ENCODE peak calls at places on chromosomes 4 and X, in seven cellular contexts. One of them, this sample, is unnamed.

GRCh38 chrX:21781525-21781924 is 23.6 kb upstream of the SMPX start:
- DNase-seq in K562: no peak
- DNase-seq in brain microvascular endothelial cell: no peak
- DNase-seq in naive thymus-derived CD4-positive, alpha-beta T cell: no peak
- DNase-seq in right atrium auricular region: no peak
- DNase-seq in CD4-positive, alpha-beta T cell: no peak
- DNase-seq in mesendoderm: no peak
- DNase-seq in this sample: no peak

GRCh38 chr4:181685911-181686310 is 557.3 kb upstream of the TENM3 start:
- DNase-seq in mesendoderm: peak; percentile 21
- DNase-seq in right atrium auricular region: no peak
- DNase-seq in K562: no peak
- DNase-seq in CD4-positive, alpha-beta T cell: no peak
- DNase-seq in brain microvascular endothelial cell: peak; percentile 91
- DNase-seq in naive thymus-derived CD4-positive, alpha-beta T cell: no peak
- DNase-seq in this sample: no peak

GRCh38 chr4:85778809-85779124 is 303.8 kb downstream of the ARHGAP24 start:
- DNase-seq in naive thymus-derived CD4-positive, alpha-beta T cell: no peak
- DNase-seq in brain microvascular endothelial cell: peak; percentile 40
- DNase-seq in right atrium auricular region: no peak
- DNase-seq in mesendoderm: no peak
- DNase-seq in CD4-positive, alpha-beta T cell: no peak
- DNase-seq in K562: no peak
- DNase-seq in this sample: no peak

GRCh38 chr4:35228318-35228717 is 1016.0 kb downstream of the ARAP2 start:
- DNase-seq in naive thymus-derived CD4-positive, alpha-beta T cell: no peak
- DNase-seq in brain microvascular endothelial cell: no peak
- DNase-seq in CD4-positive, alpha-beta T cell: no peak
- DNase-seq in mesendoderm: peak; percentile 12
- DNase-seq in K562: no peak
- DNase-seq in right atrium auricular region: no peak
- DNase-seq in this sample: no peak

GRCh38 chr4:105022811-105023667 is 123.6 kb upstream of the TET2 start:
- DNase-seq in CD4-positive, alpha-beta T cell: no peak
- DNase-seq in naive thymus-derived CD4-positive, alpha-beta T cell: no peak
- DNase-seq in K562: no peak
- DNase-seq in mesendoderm: peak; percentile 4
- DNase-seq in right atrium auricular region: no peak
- DNase-seq in brain microvascular endothelial cell: no peak
- DNase-seq in this sample: no peak

GRCh38 chr4:108887034-108887433 is 124.2 kb upstream of the ETNPPL start:
- DNase-seq in CD4-positive, alpha-beta T cell: no peak
- DNase-seq in mesendoderm: no peak
- DNase-seq in brain microvascular endothelial cell: no peak
- DNase-seq in right atrium auricular region: no peak
- DNase-seq in naive thymus-derived CD4-positive, alpha-beta T cell: no peak
- DNase-seq in K562: peak; percentile 14
- DNase-seq in this sample: no peak

GRCh38 chr4:169311643-169312365 is 41.0 kb upstream of the SH3RF1 start:
- DNase-seq in brain microvascular endothelial cell: peak; percentile 73
- DNase-seq in CD4-positive, alpha-beta T cell: no peak
- DNase-seq in right atrium auricular region: no peak
- DNase-seq in naive thymus-derived CD4-positive, alpha-beta T cell: peak; percentile 2
- DNase-seq in K562: peak; percentile 57
- DNase-seq in mesendoderm: peak; percentile 90
- DNase-seq in this sample: no peak

GRCh38 chr4:73315091-73315490 is 56.5 kb upstream of the ANKRD17 start:
- DNase-seq in naive thymus-derived CD4-positive, alpha-beta T cell: no peak
- DNase-seq in CD4-positive, alpha-beta T cell: no peak
- DNase-seq in mesendoderm: no peak
- DNase-seq in right atrium auricular region: no peak
- DNase-seq in K562: no peak
- DNase-seq in brain microvascular endothelial cell: no peak
- DNase-seq in this sample: no peak

GRCh38 chr4:92184566-92184965 is 119.2 kb upstream of the GRID2 start:
- DNase-seq in mesendoderm: no peak
- DNase-seq in K562: no peak
- DNase-seq in naive thymus-derived CD4-positive, alpha-beta T cell: no peak
- DNase-seq in right atrium auricular region: no peak
- DNase-seq in CD4-positive, alpha-beta T cell: no peak
- DNase-seq in brain microvascular endothelial cell: no peak
- DNase-seq in this sample: no peak

GRCh38 chr4:107017681-107018321 is 18.3 kb downstream of the DKK2 start:
- DNase-seq in CD4-positive, alpha-beta T cell: no peak
- DNase-seq in K562: no peak
- DNase-seq in brain microvascular endothelial cell: no peak
- DNase-seq in mesendoderm: no peak
- DNase-seq in naive thymus-derived CD4-positive, alpha-beta T cell: no peak
- DNase-seq in right atrium auricular region: no peak
- DNase-seq in this sample: no peak

GRCh38 chrX:119604778-119605177 is 1.4 kb downstream of the NKRF start:
- DNase-seq in right atrium auricular region: no peak
- DNase-seq in brain microvascular endothelial cell: no peak
- DNase-seq in K562: no peak
- DNase-seq in CD4-positive, alpha-beta T cell: no peak
- DNase-seq in naive thymus-derived CD4-positive, alpha-beta T cell: no peak
- DNase-seq in mesendoderm: no peak
- DNase-seq in this sample: no peak

GRCh38 chr4:140131663-140132229 is 22.2 kb downstream of the MAML3 start:
- DNase-seq in right atrium auricular region: no peak
- DNase-seq in CD4-positive, alpha-beta T cell: no peak
- DNase-seq in mesendoderm: no peak
- DNase-seq in K562: no peak
- DNase-seq in naive thymus-derived CD4-positive, alpha-beta T cell: no peak
- DNase-seq in brain microvascular endothelial cell: no peak
- DNase-seq in this sample: no peak

GRCh38 chr4:12852338-12853307 is 631.5 kb downstream of the RAB28 start:
- DNase-seq in brain microvascular endothelial cell: peak; percentile 31
- DNase-seq in CD4-positive, alpha-beta T cell: no peak
- DNase-seq in K562: peak; percentile 18
- DNase-seq in right atrium auricular region: no peak
- DNase-seq in naive thymus-derived CD4-positive, alpha-beta T cell: no peak
- DNase-seq in mesendoderm: peak; percentile 89
- DNase-seq in this sample: no peak

GRCh38 chr4:128653514-128654420 is 155.7 kb upstream of the JADE1 start:
- DNase-seq in K562: no peak
- DNase-seq in mesendoderm: peak; percentile 38
- DNase-seq in brain microvascular endothelial cell: peak; percentile 21
- DNase-seq in CD4-positive, alpha-beta T cell: no peak
- DNase-seq in naive thymus-derived CD4-positive, alpha-beta T cell: no peak
- DNase-seq in right atrium auricular region: peak; percentile 82
- DNase-seq in this sample: peak; percentile 88

GRCh38 chr4:158657291-158657690 is 14.4 kb downstream of the C4orf46 start:
- DNase-seq in CD4-positive, alpha-beta T cell: no peak
- DNase-seq in mesendoderm: no peak
- DNase-seq in brain microvascular endothelial cell: no peak
- DNase-seq in K562: no peak
- DNase-seq in naive thymus-derived CD4-positive, alpha-beta T cell: no peak
- DNase-seq in right atrium auricular region: no peak
- DNase-seq in this sample: no peak

GRCh38 chr4:169802871-169803270 is 45.1 kb upstream of the HPF1 start:
- DNase-seq in CD4-positive, alpha-beta T cell: no peak
- DNase-seq in K562: no peak
- DNase-seq in brain microvascular endothelial cell: no peak
- DNase-seq in right atrium auricular region: no peak
- DNase-seq in mesendoderm: no peak
- DNase-seq in naive thymus-derived CD4-positive, alpha-beta T cell: no peak
- DNase-seq in this sample: no peak

GRCh38 chr4:78544681-78545080 is 6.9 kb upstream of the ANXA3 start:
- DNase-seq in brain microvascular endothelial cell: no peak
- DNase-seq in right atrium auricular region: no peak
- DNase-seq in mesendoderm: no peak
- DNase-seq in CD4-positive, alpha-beta T cell: no peak
- DNase-seq in K562: no peak
- DNase-seq in naive thymus-derived CD4-positive, alpha-beta T cell: no peak
- DNase-seq in this sample: no peak

GRCh38 chr4:15893967-15894366 is 44.6 kb downstream of the FGFBP1 start:
- DNase-seq in brain microvascular endothelial cell: peak; percentile 98
- DNase-seq in naive thymus-derived CD4-positive, alpha-beta T cell: no peak
- DNase-seq in CD4-positive, alpha-beta T cell: no peak
- DNase-seq in mesendoderm: no peak
- DNase-seq in right atrium auricular region: no peak
- DNase-seq in K562: no peak
- DNase-seq in this sample: no peak
- H3K27ac ChIP-seq in brain microvascular endothelial cell: peak overlapping the region; percentile 70
- H3K27ac ChIP-seq in naive thymus-derived CD4-positive, alpha-beta T cell: no peak overlapping the region
- H3K27ac ChIP-seq in CD4-positive, alpha-beta T cell: no peak overlapping the region
- H3K27ac ChIP-seq in mesendoderm: no peak overlapping the region
- H3K27ac ChIP-seq in right atrium auricular region: no peak overlapping the region
- H3K27ac ChIP-seq in K562: no peak overlapping the region
- H3K27ac ChIP-seq in this sample: no peak overlapping the region

DNA sequence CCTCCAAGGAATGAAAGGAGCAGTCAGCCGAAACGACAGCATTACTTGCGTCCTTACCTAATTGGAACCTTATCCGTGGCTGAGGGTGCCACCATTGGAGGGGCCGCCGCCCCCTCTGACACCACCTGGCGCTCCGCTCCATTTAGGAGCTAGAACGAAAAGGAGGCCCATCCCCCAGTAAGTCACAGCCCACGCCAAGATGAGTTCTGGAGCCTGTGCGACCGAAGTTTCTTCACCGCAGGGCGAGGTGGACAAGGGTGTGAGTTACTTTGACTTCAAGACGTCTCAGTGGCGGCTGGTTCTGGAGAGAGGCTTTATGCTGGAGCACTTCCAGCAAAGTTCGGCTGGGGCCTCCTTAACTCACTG is 729 bp upstream of the IRF2 start:
- DNase-seq in mesendoderm: peak; percentile 68
- DNase-seq in naive thymus-derived CD4-positive, alpha-beta T cell: peak; percentile 57
- DNase-seq in brain microvascular endothelial cell: peak; percentile 20
- DNase-seq in right atrium auricular region: peak; percentile 78
- DNase-seq in CD4-positive, alpha-beta T cell: peak; percentile 49
- DNase-seq in K562: peak; percentile 64
- DNase-seq in this sample: peak; percentile 84
- H3K27ac ChIP-seq in mesendoderm: peak overlapping the region; percentile 72
- H3K27ac ChIP-seq in naive thymus-derived CD4-positive, alpha-beta T cell: peak overlapping the region; percentile 96
- H3K27ac ChIP-seq in brain microvascular endothelial cell: peak overlapping the region; percentile 90
- H3K27ac ChIP-seq in right atrium auricular region: peak overlapping the region; percentile 98
- H3K27ac ChIP-seq in CD4-positive, alpha-beta T cell: peak overlapping the region; percentile 95
- H3K27ac ChIP-seq in K562: peak overlapping the region; percentile 93
- H3K27ac ChIP-seq in this sample: peak overlapping the region; percentile 93

DNA sequence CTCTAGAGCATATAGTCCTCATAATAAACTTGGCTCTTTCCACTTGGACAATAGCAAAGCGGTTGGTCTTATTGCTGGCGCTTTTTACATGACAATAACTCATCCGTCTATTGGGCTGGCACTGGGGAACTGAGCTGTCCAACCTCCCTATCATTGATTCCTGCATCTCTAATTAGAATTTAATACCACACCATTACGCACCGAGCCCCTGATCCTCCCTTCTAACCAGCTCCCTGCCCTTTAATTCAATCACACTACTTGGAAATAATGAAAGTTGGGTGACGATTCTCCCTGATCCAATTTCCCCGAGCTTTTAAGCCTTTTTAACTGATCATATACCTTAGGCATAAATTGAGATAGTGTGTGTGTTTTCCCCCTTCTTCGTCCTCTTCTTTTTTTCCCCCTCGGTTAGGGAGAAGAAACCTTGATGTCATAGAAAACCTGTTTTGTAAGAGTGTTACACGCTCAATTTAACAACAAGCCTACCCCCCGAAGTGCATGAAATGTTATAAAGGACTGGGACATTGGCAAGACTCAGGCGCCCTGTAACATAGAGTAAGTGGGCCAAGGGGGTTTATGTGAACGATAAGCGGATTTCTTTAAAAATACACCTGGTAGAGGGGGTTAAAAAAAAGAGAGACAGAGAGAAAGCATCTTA is 392 bp upstream of the PHOX2B start:
- DNase-seq in mesendoderm: no peak
- DNase-seq in brain microvascular endothelial cell: no peak
- DNase-seq in K562: no peak
- DNase-seq in naive thymus-derived CD4-positive, alpha-beta T cell: no peak
- DNase-seq in CD4-positive, alpha-beta T cell: no peak
- DNase-seq in right atrium auricular region: no peak
- DNase-seq in this sample: no peak
- H3K27ac ChIP-seq in mesendoderm: no peak overlapping the region
- H3K27ac ChIP-seq in brain microvascular endothelial cell: no peak overlapping the region
- H3K27ac ChIP-seq in K562: no peak overlapping the region
- H3K27ac ChIP-seq in naive thymus-derived CD4-positive, alpha-beta T cell: no peak overlapping the region
- H3K27ac ChIP-seq in CD4-positive, alpha-beta T cell: no peak overlapping the region
- H3K27ac ChIP-seq in right atrium auricular region: no peak overlapping the region
- H3K27ac ChIP-seq in this sample: no peak overlapping the region

GRCh38 chr4:19982556-19982955 is 269.1 kb upstream of the SLIT2 start:
- DNase-seq in mesendoderm: no peak
- DNase-seq in naive thymus-derived CD4-positive, alpha-beta T cell: no peak
- DNase-seq in K562: no peak
- DNase-seq in brain microvascular endothelial cell: peak; percentile 61
- DNase-seq in right atrium auricular region: no peak
- DNase-seq in CD4-positive, alpha-beta T cell: no peak
- DNase-seq in this sample: no peak
- H3K27ac ChIP-seq in mesendoderm: no peak overlapping the region
- H3K27ac ChIP-seq in naive thymus-derived CD4-positive, alpha-beta T cell: no peak overlapping the region
- H3K27ac ChIP-seq in K562: no peak overlapping the region
- H3K27ac ChIP-seq in brain microvascular endothelial cell: peak overlapping the region; percentile 96
- H3K27ac ChIP-seq in right atrium auricular region: no peak overlapping the region
- H3K27ac ChIP-seq in CD4-positive, alpha-beta T cell: no peak overlapping the region
- H3K27ac ChIP-seq in this sample: no peak overlapping the region

GRCh38 chr4:187608001-187608421 is 387.6 kb upstream of the ZFP42 start:
- DNase-seq in K562: no peak
- DNase-seq in mesendoderm: peak; percentile 11
- DNase-seq in right atrium auricular region: no peak
- DNase-seq in CD4-positive, alpha-beta T cell: no peak
- DNase-seq in brain microvascular endothelial cell: peak; percentile 49
- DNase-seq in naive thymus-derived CD4-positive, alpha-beta T cell: no peak
- DNase-seq in this sample: no peak
- H3K27ac ChIP-seq in K562: no peak overlapping the region
- H3K27ac ChIP-seq in mesendoderm: no peak overlapping the region
- H3K27ac ChIP-seq in right atrium auricular region: no peak overlapping the region
- H3K27ac ChIP-seq in CD4-positive, alpha-beta T cell: no peak overlapping the region
- H3K27ac ChIP-seq in brain microvascular endothelial cell: peak overlapping the region; percentile 13
- H3K27ac ChIP-seq in naive thymus-derived CD4-positive, alpha-beta T cell: no peak overlapping the region
- H3K27ac ChIP-seq in this sample: no peak overlapping the region

GRCh38 chr4:165325732-165326512 is 1.5 kb upstream of the MSMO1 start:
- DNase-seq in right atrium auricular region: no peak
- DNase-seq in naive thymus-derived CD4-positive, alpha-beta T cell: no peak
- DNase-seq in brain microvascular endothelial cell: peak; percentile 87
- DNase-seq in K562: peak; percentile 28
- DNase-seq in CD4-positive, alpha-beta T cell: no peak
- DNase-seq in mesendoderm: peak; percentile 76
- DNase-seq in this sample: no peak
- H3K27ac ChIP-seq in right atrium auricular region: no peak overlapping the region
- H3K27ac ChIP-seq in naive thymus-derived CD4-positive, alpha-beta T cell: peak overlapping the region; percentile 76
- H3K27ac ChIP-seq in brain microvascular endothelial cell: peak overlapping the region; percentile 82
- H3K27ac ChIP-seq in K562: peak overlapping the region; percentile 80
- H3K27ac ChIP-seq in CD4-positive, alpha-beta T cell: no peak overlapping the region
- H3K27ac ChIP-seq in mesendoderm: peak overlapping the region; percentile 22
- H3K27ac ChIP-seq in this sample: peak overlapping the region; percentile 83

DNA sequence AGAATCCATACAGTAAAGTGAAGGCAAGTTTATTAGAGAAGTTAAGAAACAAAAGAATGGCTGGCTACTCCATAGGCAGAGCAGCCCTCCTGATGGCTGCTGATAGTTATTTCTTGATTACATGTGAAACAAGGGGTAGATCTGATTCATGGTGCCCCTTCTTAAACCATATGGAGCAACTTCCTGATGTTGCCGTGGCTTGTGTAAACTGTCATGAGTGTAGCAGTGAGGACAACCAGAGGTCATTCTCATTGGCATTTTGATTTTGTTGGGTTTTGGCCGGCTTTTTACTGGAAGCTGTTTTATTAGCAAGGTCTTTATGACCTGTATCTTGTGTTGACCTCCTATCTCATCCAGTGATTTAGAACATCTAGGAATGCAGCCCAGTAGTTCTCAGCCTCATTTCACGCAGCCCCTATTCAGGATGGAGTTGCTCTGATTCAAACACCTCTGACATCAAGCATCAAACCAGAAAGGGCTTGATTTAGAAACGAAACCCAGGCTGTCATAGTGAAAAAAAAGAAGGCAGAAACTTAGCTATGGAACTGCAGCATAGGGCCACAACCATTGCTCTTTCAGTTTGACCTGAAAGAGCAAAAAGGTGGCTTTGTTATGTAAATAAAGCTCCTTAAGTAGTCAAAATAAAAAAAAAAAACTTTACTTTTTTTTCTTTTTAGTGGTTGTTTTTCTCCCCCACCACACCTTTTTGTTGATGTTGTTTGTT is 37.8 kb downstream of the SPCS3 start:
- DNase-seq in brain microvascular endothelial cell: no peak
- DNase-seq in mesendoderm: no peak
- DNase-seq in naive thymus-derived CD4-positive, alpha-beta T cell: no peak
- DNase-seq in right atrium auricular region: no peak
- DNase-seq in K562: no peak
- DNase-seq in CD4-positive, alpha-beta T cell: no peak
- DNase-seq in this sample: no peak
- H3K27ac ChIP-seq in brain microvascular endothelial cell: no peak overlapping the region
- H3K27ac ChIP-seq in mesendoderm: no peak overlapping the region
- H3K27ac ChIP-seq in naive thymus-derived CD4-positive, alpha-beta T cell: no peak overlapping the region
- H3K27ac ChIP-seq in right atrium auricular region: no peak overlapping the region
- H3K27ac ChIP-seq in K562: no peak overlapping the region
- H3K27ac ChIP-seq in CD4-positive, alpha-beta T cell: no peak overlapping the region
- H3K27ac ChIP-seq in this sample: no peak overlapping the region